ENCODE peak calls at places on chromosomes 6 and 20, in nine cellular contexts. H is glutamatergic neuron, G is PC-9, E is activated B cell treated with CpG ODN at 0.5 μM for 24 hours, V is fibroblast of mammary gland, Q is GM12865, P is HL-60, N is Peyer's patch, O is AG04450. W is an unnamed sample.

GRCh38 chr6:162435071-162435470 is 292.5 kb downstream of the PRKN start:
- DNase-seq in H (no peak), G (no peak), E (no peak), V (no peak), Q (no peak), P (no peak), N (no peak), O (no peak), W (no peak)

GRCh38 chr20:25082498-25082873 is 545 bp upstream of the VSX1 start:
- DNase-seq in H (no peak), G (no peak), E (no peak), V (no peak), Q (no peak), P (no peak), N (peak; percentile 1), O (no peak), W (no peak)

GRCh38 chr6:142152731-142153130 is 5.7 kb downstream of the VTA1 start:
- DNase-seq in H (no peak), G (no peak), E (no peak), V (peak; percentile 79), Q (no peak), P (no peak), N (no peak), O (peak; percentile 23), W (no peak)

GRCh38 chr6:151236668-151237401 is 2.9 kb upstream of the AKAP12 start:
- DNase-seq in H (no peak), G (no peak), E (no peak), V (no peak), Q (no peak), P (no peak), N (no peak), O (no peak), W (no peak)

GRCh38 chr6:133201231-133201630 is 39.9 kb upstream of the EYA4 start:
- DNase-seq in H (no peak), G (no peak), E (no peak), V (no peak), Q (no peak), P (no peak), N (no peak), O (no peak), W (no peak)

GRCh38 chr6:101666256-101666655 is 272.7 kb downstream of the GRIK2 start:
- DNase-seq in H (no peak), G (peak; percentile 14), E (no peak), V (peak; percentile 67), Q (no peak), P (no peak), N (no peak), O (peak; percentile 16), W (no peak)

GRCh38 chr20:57468523-57469417 is 56.2 kb downstream of the CTCFL start:
- DNase-seq in H (no peak), G (no peak), E (no peak), V (no peak), Q (peak; percentile 53), P (no peak), N (no peak), O (no peak), W (no peak)

GRCh38 chr6:150894935-150895686 is 29.6 kb downstream of the MTHFD1L start:
- DNase-seq in H (no peak), G (peak; percentile 47), E (no peak), V (peak; percentile 39), Q (peak; percentile 87), P (no peak), N (no peak), O (no peak), W (peak; percentile 29)

GRCh38 chr6:110541701-110542309 is 65.4 kb upstream of the SLC22A16 start:
- DNase-seq in H (no peak), G (no peak), E (no peak), V (peak; percentile 18), Q (no peak), P (no peak), N (no peak), O (no peak), W (no peak)

GRCh38 chr20:47552996-47553395 is 51.3 kb downstream of the NCOA3 start:
- DNase-seq in H (no peak), G (no peak), E (no peak), V (no peak), Q (no peak), P (no peak), N (no peak), O (no peak), W (no peak)

GRCh38 chr6:90610671-90611542 is 24.0 kb upstream of the MAP3K7 start:
- DNase-seq in H (peak; percentile 62), G (no peak), E (peak; percentile 30), V (no peak), Q (peak; percentile 47), P (peak; percentile 15), N (no peak), O (no peak), W (peak; percentile 69)

GRCh38 chr6:90605749-90606344 is 19.0 kb upstream of the MAP3K7 start:
- DNase-seq in H (no peak), G (no peak), E (no peak), V (no peak), Q (no peak), P (no peak), N (no peak), O (no peak), W (no peak)

GRCh38 chr6:90610291-90610670 is 23.4 kb upstream of the MAP3K7 start:
- DNase-seq in H (no peak), G (no peak), E (no peak), V (no peak), Q (no peak), P (no peak), N (no peak), O (no peak), W (peak; percentile 5)

GRCh38 chr6:90611996-90612690 is 25.3 kb upstream of the MAP3K7 start:
- DNase-seq in H (no peak), G (no peak), E (no peak), V (no peak), Q (no peak), P (no peak), N (no peak), O (no peak), W (no peak)

DNA sequence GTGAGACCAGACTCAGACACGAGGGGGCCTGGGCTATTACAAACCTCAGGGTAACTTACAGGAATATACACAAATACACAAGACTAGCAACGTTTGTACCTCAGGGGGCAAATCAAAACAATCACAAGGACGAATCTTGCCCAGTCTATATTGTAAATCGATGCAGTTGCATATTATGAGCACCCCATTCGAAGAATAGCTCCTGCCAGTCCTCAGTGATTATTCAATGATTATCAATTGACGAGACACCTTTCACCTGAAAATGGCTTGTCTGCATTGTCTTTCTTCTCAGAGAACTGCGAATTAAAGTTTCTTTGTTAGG is 24.6 kb upstream of the MAP3K7 start:
- DNase-seq in H (no peak), G (no peak), E (no peak), V (no peak), Q (no peak), P (no peak), N (no peak), O (no peak), W (no peak)
- TF ChIP-seq CTCF in H (peak; percentile 19), G (no peak), E (no peak), V (no peak), Q (no peak), P (no peak), N (no peak), O (no peak), W (peak; percentile 25)

GRCh38 chr20:17281478-17281877 is 54.6 kb downstream of the PCSK2 start:
- DNase-seq in H (peak; percentile 53), G (no peak), E (no peak), V (no peak), Q (peak; percentile 47), P (peak; percentile 4), N (no peak), O (no peak), W (peak; percentile 36)
- TF ChIP-seq CTCF in H (peak; percentile 68), G (peak; percentile 46), E (no peak), V (peak; percentile 15), Q (peak; percentile 56), P (no peak), N (no peak), O (peak; percentile 49), W (no peak)

DNA sequence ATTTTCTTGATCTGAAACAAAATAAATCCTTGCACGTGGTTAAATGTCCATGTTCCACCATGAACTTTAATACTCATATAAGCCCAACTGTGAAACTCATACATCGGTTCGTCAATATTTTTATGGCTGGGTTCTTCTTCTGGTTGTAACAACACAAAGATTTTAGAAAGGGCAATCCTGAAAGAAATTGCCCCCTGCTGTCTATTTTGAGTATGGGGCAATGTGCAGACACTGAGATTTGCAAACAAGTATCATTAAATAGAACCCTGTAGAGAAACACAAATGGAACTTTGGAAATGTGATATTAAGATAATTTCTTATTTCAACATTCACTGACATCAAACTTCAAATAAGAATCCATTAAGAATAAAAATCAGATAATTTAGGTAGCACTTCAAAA is 80.2 kb upstream of the PHACTR1 start:
- DNase-seq in H (no peak), G (no peak), E (no peak), V (no peak), Q (no peak), P (no peak), N (no peak), O (no peak), W (no peak)
- TF ChIP-seq CTCF in H (peak; percentile 53), G (peak; percentile 42), E (no peak), V (no peak), Q (peak; percentile 5), P (no peak), N (no peak), O (peak; percentile 18), W (no peak)

GRCh38 chr20:2873747-2874041 is 413 bp downstream of the PTPRA start:
- DNase-seq in H (no peak), G (no peak), E (no peak), V (peak; percentile 32), Q (peak; percentile 71), P (peak; percentile 10), N (peak; percentile 66), O (no peak), W (peak; percentile 75)

GRCh38 chr20:2871555-2872303 is 1.6 kb upstream of the PTPRA start:
- DNase-seq in H (no peak), G (no peak), E (no peak), V (no peak), Q (no peak), P (no peak), N (no peak), O (no peak), W (no peak)

GRCh38 chr20:2871111-2871465 is 2.2 kb upstream of the PTPRA start:
- DNase-seq in H (no peak), G (no peak), E (no peak), V (peak; percentile 62), Q (no peak), P (no peak), N (no peak), O (no peak), W (no peak)

GRCh38 chr20:2873010-2873746 is at the start of gene PTPRA:
- DNase-seq in H (peak; percentile 94), G (peak; percentile 91), E (peak; percentile 90), V (peak; percentile 90), Q (peak; percentile 96), P (peak; percentile 94), N (peak; percentile 92), O (peak; percentile 56), W (peak; percentile 95)

DNA sequence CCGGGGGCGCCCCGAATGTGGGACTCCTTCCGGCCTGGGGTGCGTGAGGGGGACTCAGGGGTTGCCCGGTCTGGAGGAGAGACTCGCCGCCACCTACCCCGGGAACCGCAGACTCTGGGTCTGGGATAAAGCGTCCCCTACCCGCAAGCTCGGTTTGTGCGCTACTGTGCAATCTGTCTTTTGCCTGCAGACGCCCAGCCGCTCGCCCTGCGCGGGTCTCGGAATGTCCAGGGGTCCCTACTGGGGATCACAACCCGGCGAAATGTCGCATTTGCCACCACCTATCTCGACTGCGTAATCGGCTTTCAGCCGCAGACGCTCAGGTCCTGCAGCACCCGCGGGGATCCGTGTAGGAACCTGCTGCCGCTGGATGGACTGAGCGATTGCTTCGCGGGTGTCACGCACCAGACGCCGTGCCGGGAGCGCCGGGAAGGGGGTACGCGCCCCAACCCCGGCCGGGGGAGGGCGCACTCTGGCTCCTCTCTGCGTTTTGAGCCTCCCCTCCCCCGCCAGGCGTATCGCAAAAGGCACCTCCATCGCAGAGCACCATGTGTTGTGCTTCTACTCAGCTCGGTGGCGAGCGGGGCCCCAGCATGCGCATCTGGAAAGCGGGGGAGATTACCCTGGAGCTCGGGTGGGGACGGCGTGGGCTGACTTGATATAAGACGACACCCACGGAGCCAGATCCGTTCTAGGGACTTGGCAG is 824 bp upstream of the PTPRA start:
- DNase-seq in H (peak; percentile 72), G (peak; percentile 62), E (peak; percentile 62), V (peak; percentile 54), Q (peak; percentile 82), P (peak; percentile 81), N (peak; percentile 70), O (no peak), W (peak; percentile 91)
- TF ChIP-seq CTCF in H (peak; percentile 36), G (peak; percentile 43), E (no peak), V (peak; percentile 10), Q (peak; percentile 66), P (peak; percentile 51), N (peak; percentile 28), O (peak; percentile 40), W (peak; percentile 54)